ENCODE peak calls at places on chromosomes 7 and 10, in ten cellular contexts. D is transverse colon, Z is glutamatergic neuron, R is Panc1, H is left ventricle myocardium inferior, K is chondrocyte, O is BJ, E is Calu3, J is AG09319, T is nephron progenitor cell. B is an unnamed sample.

GRCh38 chr10:51700228-51700835 is 937 bp upstream of the CSTF2T start:
- DNase-seq in D (peak), Z (no peak), R (no peak), H (no peak), K (no peak), O (no peak), E (peak), J (no peak), T (no peak), B (no peak)

GRCh38 chr7:11427686-11428273 is 404.2 kb downstream of the THSD7A start:
- DNase-seq in D (no peak), Z (no peak), R (peak), H (no peak), K (no peak), O (peak), E (peak), J (peak), T (peak), B (no peak)

GRCh38 chr10:7054915-7055314 is 355.9 kb downstream of the SFMBT2 start:
- DNase-seq in D (no peak), Z (no peak), R (no peak), H (no peak), K (no peak), O (no peak), E (no peak), J (no peak), T (peak), B (no peak)

GRCh38 chr7:43584200-43584586 is 1.3 kb downstream of the STK17A start:
- DNase-seq in D (peak), Z (no peak), R (peak), H (no peak), K (no peak), O (peak), E (peak), J (peak), T (no peak), B (peak)

GRCh38 chr10:119450606-119451304 is 91.8 kb downstream of the RGS10 start:
- DNase-seq in D (no peak), Z (no peak), R (no peak), H (no peak), K (no peak), O (no peak), E (no peak), J (no peak), T (no peak), B (no peak)

GRCh38 chr7:117505238-117505637 is 25.4 kb downstream of the CFTR start:
- DNase-seq in D (no peak), Z (no peak), R (no peak), H (no peak), K (no peak), O (no peak), E (no peak), J (no peak), T (no peak), B (no peak)

GRCh38 chr10:43815486-43815885 is 166.8 kb upstream of the ZNF32 start:
- DNase-seq in D (no peak), Z (no peak), R (no peak), H (no peak), K (no peak), O (no peak), E (no peak), J (no peak), T (no peak), B (no peak)

GRCh38 chr10:4704034-4704545 is 121.9 kb upstream of the AKR1E2 start:
- DNase-seq in D (peak), Z (no peak), R (peak), H (no peak), K (no peak), O (peak), E (peak), J (peak), T (no peak), B (no peak)

GRCh38 chr10:9096288-9096687 is 1041.8 kb downstream of the GATA3 start:
- DNase-seq in D (no peak), Z (no peak), R (no peak), H (no peak), K (no peak), O (no peak), E (no peak), J (no peak), T (no peak), B (no peak)

GRCh38 chr7:104967088-104967487 is 46.9 kb upstream of the KMT2E start:
- DNase-seq in D (no peak), Z (no peak), R (no peak), H (no peak), K (no peak), O (no peak), E (no peak), J (no peak), T (no peak), B (no peak)

GRCh38 chr7:96697822-96698221 is 11.8 kb downstream of the SEM1 start:
- DNase-seq in D (no peak), Z (no peak), R (no peak), H (no peak), K (no peak), O (no peak), E (no peak), J (no peak), T (no peak), B (no peak)

GRCh38 chr7:90931996-90932912 is 332.0 kb upstream of the FZD1 start:
- DNase-seq in D (peak), Z (no peak), R (no peak), H (no peak), K (no peak), O (no peak), E (no peak), J (no peak), T (no peak), B (no peak)

GRCh38 chr7:45890125-45890901 is 2.0 kb downstream of the IGFBP1 start:
- DNase-seq in D (no peak), Z (no peak), R (no peak), H (no peak), K (no peak), O (no peak), E (no peak), J (no peak), T (no peak), B (no peak)

GRCh38 chr7:45889367-45890067 is 1.2 kb downstream of the IGFBP1 start:
- DNase-seq in D (no peak), Z (no peak), R (no peak), H (no peak), K (no peak), O (no peak), E (no peak), J (no peak), T (no peak), B (no peak)

GRCh38 chr7:45888993-45889366 is 692 bp downstream of the IGFBP1 start:
- DNase-seq in D (no peak), Z (no peak), R (no peak), H (no peak), K (no peak), O (no peak), E (no peak), J (no peak), T (no peak), B (no peak)

GRCh38 chr7:45886931-45887667 is 1.2 kb upstream of the IGFBP1 start:
- DNase-seq in D (no peak), Z (no peak), R (no peak), H (no peak), K (no peak), O (no peak), E (no peak), J (no peak), T (no peak), B (no peak)

GRCh38 chr7:45888185-45888992 is at the start of gene IGFBP1:
- DNase-seq in D (no peak), Z (peak), R (no peak), H (no peak), K (no peak), O (no peak), E (peak), J (no peak), T (peak), B (no peak)
- TF ChIP-seq CTCF in D (no peak), Z (no peak), R (no peak), H (no peak), K (no peak), O (no peak), E (no peak), J (no peak), T (no peak), B (no peak)

DNA sequence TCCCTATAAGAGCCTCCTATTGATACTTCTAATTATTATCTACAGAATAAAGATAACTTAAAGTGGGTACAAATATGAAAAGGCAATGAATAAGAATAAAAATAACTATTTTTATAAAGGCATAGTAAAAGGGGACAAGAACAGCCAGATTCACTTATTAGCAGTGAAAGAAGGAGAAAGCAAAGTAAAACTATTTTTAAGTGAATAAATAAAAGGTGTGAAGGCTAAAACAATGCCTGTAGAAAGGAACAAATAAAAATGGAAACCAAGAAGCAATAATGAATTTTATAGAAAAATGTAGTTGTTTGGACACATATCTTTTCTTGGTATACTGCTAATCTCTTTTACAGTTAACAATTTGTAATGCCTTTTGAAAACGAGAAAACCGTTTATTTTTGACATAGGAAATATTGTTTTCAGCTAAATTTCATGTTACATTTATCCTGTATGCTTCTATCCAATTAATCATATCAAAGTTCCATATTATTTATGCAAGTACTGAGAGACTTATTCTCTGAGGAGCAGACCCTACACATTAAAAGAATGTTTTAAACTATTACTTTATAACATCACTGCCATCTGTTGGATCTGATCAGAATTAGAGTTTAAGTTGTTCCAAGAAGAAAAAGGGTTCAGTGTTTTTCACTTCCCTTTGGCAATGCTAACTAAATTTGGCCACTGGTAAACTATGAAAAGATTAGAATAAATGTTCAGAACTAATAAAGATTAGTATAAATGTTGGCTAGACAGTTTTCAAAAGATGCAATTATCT is 59.1 kb downstream of the ARMC3 start:
- DNase-seq in D (no peak), Z (no peak), R (no peak), H (no peak), K (no peak), O (no peak), E (no peak), J (no peak), T (no peak), B (no peak)
- TF ChIP-seq CTCF in D (peak), Z (no peak), R (peak), H (peak), K (peak), O (peak), E (peak), J (peak), T (peak), B (peak)

GRCh38 chr10:79229081-79229541 is 118.2 kb upstream of the PPIF start:
- DNase-seq in D (no peak), Z (peak), R (no peak), H (no peak), K (no peak), O (no peak), E (no peak), J (no peak), T (no peak), B (no peak)
- TF ChIP-seq CTCF in D (no peak), Z (no peak), R (no peak), H (no peak), K (no peak), O (no peak), E (no peak), J (no peak), T (no peak), B (no peak)

GRCh38 chr7:36116347-36117200 is 36.5 kb upstream of the EEPD1 start:
- DNase-seq in D (no peak), Z (no peak), R (peak), H (no peak), K (no peak), O (no peak), E (peak), J (no peak), T (no peak), B (no peak)

GRCh38 chr7:36118344-36118743 is 34.7 kb upstream of the EEPD1 start:
- DNase-seq in D (no peak), Z (no peak), R (no peak), H (no peak), K (no peak), O (no peak), E (no peak), J (no peak), T (no peak), B (no peak)

GRCh38 chr7:36117201-36117840 is 35.7 kb upstream of the EEPD1 start:
- DNase-seq in D (no peak), Z (no peak), R (no peak), H (no peak), K (no peak), O (no peak), E (no peak), J (no peak), T (no peak), B (no peak)

GRCh38 chr7:36115448-36116321 is 37.4 kb upstream of the EEPD1 start:
- DNase-seq in D (peak), Z (no peak), R (peak), H (peak), K (no peak), O (peak), E (peak), J (peak), T (no peak), B (peak)

DNA sequence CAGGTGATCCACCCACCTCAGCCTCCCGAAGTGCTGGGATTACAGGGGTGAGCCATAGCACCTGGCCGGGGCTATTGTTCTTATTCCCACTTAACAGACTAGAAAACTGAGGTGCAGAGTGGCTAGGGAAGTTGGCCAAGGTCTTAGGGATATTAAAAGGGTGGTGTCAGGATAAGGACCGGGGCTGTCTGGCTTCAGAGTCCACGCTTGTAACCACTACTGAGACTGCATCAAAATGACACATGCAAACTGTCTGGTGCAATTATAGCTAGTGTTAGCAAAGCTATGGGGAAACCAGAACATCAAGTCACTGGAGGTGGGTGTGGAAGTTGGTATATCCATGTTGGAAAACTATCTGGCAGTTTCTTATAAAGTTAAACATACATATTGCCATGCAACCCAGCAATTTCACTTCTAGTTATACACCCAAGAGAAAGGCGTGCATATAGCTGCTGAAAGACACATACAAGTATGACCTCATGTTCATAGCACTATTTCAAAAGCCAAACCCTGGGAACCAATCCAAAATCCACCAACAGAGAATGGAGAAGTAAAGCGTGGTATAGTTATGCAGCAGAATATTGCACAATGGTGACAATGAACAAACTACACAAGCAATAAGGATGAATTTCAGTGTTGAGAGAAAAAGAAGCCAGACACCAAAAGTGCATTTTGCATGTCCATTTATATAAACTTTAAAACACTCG is 33.9 kb upstream of the EEPD1 start:
- DNase-seq in D (peak), Z (no peak), R (peak), H (no peak), K (no peak), O (peak), E (peak), J (peak), T (no peak), B (peak)
- TF ChIP-seq CTCF in D (no peak), Z (no peak), R (no peak), H (no peak), K (no peak), O (no peak), E (no peak), J (no peak), T (no peak), B (no peak)

DNA sequence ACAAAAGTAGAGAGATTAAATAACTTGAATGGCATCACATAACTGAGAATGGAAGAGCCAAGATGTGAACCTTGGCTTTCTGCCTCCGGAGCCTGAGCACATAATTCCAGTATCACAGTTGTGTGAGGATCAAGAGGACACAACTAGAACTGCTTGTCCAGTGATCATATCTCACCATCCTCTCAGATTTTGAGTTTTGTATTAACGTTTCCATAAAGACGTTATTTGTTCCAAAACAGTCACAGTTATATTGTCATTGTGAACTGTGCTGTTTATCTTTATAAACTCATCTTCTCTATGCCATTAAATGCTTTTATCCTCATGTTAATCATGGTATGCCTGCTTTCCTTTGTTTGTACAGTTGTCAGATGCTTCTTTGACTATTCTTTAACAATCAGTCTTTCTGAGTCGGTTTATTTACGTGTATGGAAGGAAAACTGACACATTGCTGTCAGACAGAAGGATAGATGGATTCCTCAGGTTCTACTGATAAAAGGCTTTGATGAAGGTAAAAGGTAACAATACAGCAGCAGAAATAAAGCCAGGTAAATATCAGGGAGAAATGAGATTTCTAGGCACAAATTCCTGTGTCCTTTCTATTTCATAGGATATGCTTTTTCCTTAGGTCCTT is 92.1 kb upstream of the FAM13C start:
- DNase-seq in D (no peak), Z (no peak), R (no peak), H (no peak), K (no peak), O (no peak), E (no peak), J (no peak), T (no peak), B (no peak)
- TF ChIP-seq CTCF in D (no peak), Z (no peak), R (no peak), H (no peak), K (no peak), O (no peak), E (no peak), J (no peak), T (no peak), B (no peak)

GRCh38 chr7:16357921-16358320 is 63.4 kb downstream of the CRPPA start:
- DNase-seq in D (no peak), Z (peak), R (no peak), H (no peak), K (no peak), O (no peak), E (no peak), J (no peak), T (no peak), B (no peak)
- TF ChIP-seq CTCF in D (no peak), Z (no peak), R (no peak), H (no peak), K (no peak), O (no peak), E (no peak), J (no peak), T (no peak), B (no peak)

GRCh38 chr7:82167568-82168314 is 275.8 kb downstream of the CACNA2D1 start:
- DNase-seq in D (no peak), Z (no peak), R (no peak), H (no peak), K (no peak), O (no peak), E (no peak), J (no peak), T (no peak), B (no peak)

GRCh38 chr7:82163586-82163985 is 280.0 kb downstream of the CACNA2D1 start:
- DNase-seq in D (no peak), Z (no peak), R (no peak), H (no peak), K (no peak), O (no peak), E (no peak), J (no peak), T (no peak), B (no peak)

GRCh38 chr7:82164410-82164809 is 279.2 kb downstream of the CACNA2D1 start:
- DNase-seq in D (no peak), Z (no peak), R (no peak), H (no peak), K (no peak), O (no peak), E (no peak), J (no peak), T (no peak), B (no peak)

GRCh38 chr7:82166666-82167065 is 276.9 kb downstream of the CACNA2D1 start:
- DNase-seq in D (no peak), Z (no peak), R (no peak), H (no peak), K (no peak), O (no peak), E (no peak), J (no peak), T (no peak), B (no peak)

DNA sequence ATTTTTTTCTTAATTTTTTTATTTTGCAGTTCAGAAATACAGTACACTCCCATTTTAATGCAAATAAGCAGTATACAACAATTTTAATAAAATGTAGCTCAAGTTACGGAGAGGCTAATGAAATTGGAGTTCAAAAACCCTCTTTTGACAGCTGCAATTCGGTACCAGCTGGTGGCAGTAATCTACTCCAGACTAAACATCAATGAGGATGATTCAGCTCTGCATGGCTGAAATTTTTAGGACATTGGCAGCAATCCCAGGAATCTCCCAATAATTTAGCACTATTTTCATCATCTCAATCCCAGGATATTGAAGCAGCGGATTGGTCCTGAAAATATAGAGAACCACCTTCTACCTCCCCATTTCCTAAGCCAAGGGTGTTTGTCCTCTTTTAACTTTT is 278.8 kb downstream of the CACNA2D1 start:
- DNase-seq in D (no peak), Z (peak), R (no peak), H (no peak), K (no peak), O (peak), E (no peak), J (peak), T (no peak), B (no peak)
- TF ChIP-seq CTCF in D (no peak), Z (no peak), R (peak), H (peak), K (peak), O (peak), E (no peak), J (peak), T (no peak), B (no peak)

GRCh38 chr10:1227505-1228402 is 171.6 kb downstream of the WDR37 start:
- DNase-seq in D (no peak), Z (no peak), R (no peak), H (no peak), K (no peak), O (no peak), E (no peak), J (no peak), T (no peak), B (no peak)
- TF ChIP-seq CTCF in D (no peak), Z (no peak), R (no peak), H (no peak), K (peak), O (no peak), E (no peak), J (no peak), T (no peak), B (no peak)

DNA sequence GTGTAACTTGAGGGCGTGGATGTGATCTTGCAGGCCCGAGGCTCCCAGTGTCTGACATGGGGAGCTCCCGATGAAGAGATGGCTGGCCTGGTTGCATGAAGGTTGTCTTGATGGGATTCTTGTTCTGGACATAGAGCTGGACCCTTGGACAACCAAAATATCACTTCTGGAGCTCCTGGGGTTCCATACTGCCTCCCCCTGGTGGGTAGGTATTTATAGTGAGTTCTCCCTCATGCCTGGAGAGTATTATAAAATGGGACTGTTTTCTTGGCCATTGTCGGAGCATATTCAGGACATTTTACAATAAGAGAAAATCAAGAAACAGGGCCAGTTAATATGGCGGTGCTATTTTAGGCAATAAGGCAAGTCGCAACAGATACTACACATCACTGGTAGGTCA is 32.6 kb upstream of the GIMAP8 start:
- DNase-seq in D (no peak), Z (no peak), R (no peak), H (no peak), K (no peak), O (no peak), E (no peak), J (no peak), T (no peak), B (no peak)
- TF ChIP-seq CTCF in D (no peak), Z (no peak), R (no peak), H (no peak), K (peak), O (no peak), E (no peak), J (no peak), T (no peak), B (no peak)

B was measured in CD14-positive monocyte.